ENCODE peak calls at places on chromosomes 3 and 15, in four cellular contexts. M is adrenal gland, L is fibroblast of pulmonary artery, J is GM12878. N is an unnamed sample.
A peak's percentile ranks its signal among the peaks of the same experiment; 100 is the strongest.

GRCh38 chr3:62923092-62923491 is 47.9 kb upstream of the CADPS start:
- DNase-seq in M (no peak), L (no peak), J (no peak), N (no peak)

GRCh38 chr15:47870956-47871625 is 153.8 kb downstream of the SEMA6D start:
- DNase-seq in M (no peak), L (peak; percentile 46), J (no peak), N (no peak)

GRCh38 chr3:5006755-5007202 is 27.5 kb downstream of the BHLHE40 start:
- DNase-seq in M (peak; percentile 41), L (no peak), J (peak; percentile 95), N (peak; percentile 95)

GRCh38 chr3:12178091-12178820 is 19.5 kb upstream of the TIMP4 start:
- DNase-seq in M (peak; percentile 71), L (peak; percentile 86), J (no peak), N (no peak)

GRCh38 chr3:100254168-100254777 is 6.5 kb upstream of the TBC1D23 start:
- DNase-seq in M (peak; percentile 75), L (peak; percentile 83), J (no peak), N (peak; percentile 74)

GRCh38 chr3:188470508-188471130 is 316.7 kb downstream of the LPP start:
- DNase-seq in M (no peak), L (no peak), J (no peak), N (no peak)

GRCh38 chr3:148205945-148206845 is 491.5 kb upstream of the AGTR1 start:
- DNase-seq in M (no peak), L (peak; percentile 60), J (no peak), N (no peak)

GRCh38 chr3:54776601-54777000 is 151.3 kb downstream of the LRTM1 start:
- DNase-seq in M (no peak), L (no peak), J (no peak), N (no peak)

GRCh38 chr3:53696401-53697172 is 149.6 kb downstream of the CHDH start:
- DNase-seq in M (no peak), L (no peak), J (no peak), N (no peak)

GRCh38 chr15:62857411-62857853 is 185.1 kb upstream of the TPM1 start:
- DNase-seq in M (no peak), L (no peak), J (no peak), N (no peak)

GRCh38 chr15:39269821-39270220 is 311.1 kb upstream of the THBS1 start:
- DNase-seq in M (no peak), L (no peak), J (no peak), N (no peak)

GRCh38 chr15:72227192-72227586 is 3.8 kb downstream of the PKM start:
- DNase-seq in M (peak; percentile 55), L (peak; percentile 86), J (peak; percentile 46), N (peak; percentile 82)

GRCh38 chr15:81170504-81170903 is 26.2 kb upstream of the IL16 start:
- DNase-seq in M (no peak), L (no peak), J (no peak), N (no peak)

GRCh38 chr3:28050895-28051294 is 190.5 kb upstream of the CMC1 start:
- DNase-seq in M (no peak), L (peak; percentile 27), J (no peak), N (peak; percentile 33)

GRCh38 chr3:69080233-69080644 is at the start of gene UBA3:
- DNase-seq in M (peak; percentile 92), L (peak; percentile 85), J (no peak), N (peak; percentile 95)

GRCh38 chr15:51382787-51383186 is 41.3 kb downstream of the GLDN start:
- DNase-seq in M (peak; percentile 57), L (peak; percentile 66), J (no peak), N (peak; percentile 41)

GRCh38 chr3:137944593-137944992 is 65.4 kb upstream of the CLDN18 start:
- DNase-seq in M (no peak), L (no peak), J (no peak), N (no peak)

GRCh38 chr3:181880339-181880738 is 168.6 kb downstream of the SOX2 start:
- DNase-seq in M (no peak), L (peak; percentile 8), J (no peak), N (no peak)

GRCh38 chr15:70214266-70214665 is 116.5 kb upstream of the TLE3 start:
- DNase-seq in M (no peak), L (no peak), J (no peak), N (peak; percentile 14)

GRCh38 chr3:94183551-94183950 is 120.7 kb downstream of the NSUN3 start:
- DNase-seq in M (no peak), L (no peak), J (no peak), N (no peak)

GRCh38 chr15:66573348-66573718 is 7.5 kb upstream of the LCTL start:
- DNase-seq in M (no peak), L (no peak), J (no peak), N (peak; percentile 18)

GRCh38 chr3:15743587-15744009 is 54.2 kb downstream of the ANKRD28 start:
- DNase-seq in M (no peak), L (no peak), J (no peak), N (no peak)

GRCh38 chr15:57635300-57635944 is 43.7 kb downstream of the MYZAP start:
- DNase-seq in M (peak; percentile 82), L (no peak), J (no peak), N (no peak)

GRCh38 chr15:74983725-74984231 is 11.6 kb upstream of the SCAMP5 start:
- DNase-seq in M (no peak), L (no peak), J (peak; percentile 27), N (peak; percentile 70)

GRCh38 chr3:69822501-69822900 is 83.2 kb downstream of the MITF start:
- DNase-seq in M (no peak), L (no peak), J (no peak), N (no peak)

GRCh38 chr3:13167064-13167743 is 94.0 kb upstream of the IQSEC1 start:
- DNase-seq in M (no peak), L (no peak), J (no peak), N (no peak)

GRCh38 chr3:53881691-53882593 is at the start of gene ACTR8:
- DNase-seq in M (peak; percentile 84), L (peak; percentile 86), J (peak; percentile 57), N (peak; percentile 93)

GRCh38 chr3:141146979-141147470 is 84.6 kb upstream of the PXYLP1 start:
- DNase-seq in M (no peak), L (no peak), J (no peak), N (no peak)

GRCh38 chr15:88844749-88845386 is 41.6 kb downstream of the ACAN start:
- DNase-seq in M (no peak), L (no peak), J (no peak), N (peak; percentile 6)

GRCh38 chr3:182165234-182165633 is 453.5 kb downstream of the SOX2 start:
- DNase-seq in M (no peak), L (no peak), J (no peak), N (no peak)

GRCh38 chr3:117399311-117400068 is 689.9 kb downstream of the TUSC7 start:
- DNase-seq in M (peak; percentile 17), L (peak; percentile 16), J (no peak), N (no peak)

GRCh38 chr3:57094606-57095005 is 34.1 kb downstream of the SPATA12 start:
- DNase-seq in M (no peak), L (peak; percentile 13), J (no peak), N (no peak)

GRCh38 chr3:123027292-123028232 is at the start of gene SEMA5B:
- DNase-seq in M (peak; percentile 16), L (no peak), J (no peak), N (no peak)

GRCh38 chr15:49627407-49627877 is 6.6 kb downstream of the DTWD1 start:
- DNase-seq in M (no peak), L (peak; percentile 71), J (no peak), N (no peak)

GRCh38 chr3:51637144-51637940 is 33.7 kb upstream of the TEX264 start:
- DNase-seq in M (no peak), L (no peak), J (no peak), N (no peak)

DNA sequence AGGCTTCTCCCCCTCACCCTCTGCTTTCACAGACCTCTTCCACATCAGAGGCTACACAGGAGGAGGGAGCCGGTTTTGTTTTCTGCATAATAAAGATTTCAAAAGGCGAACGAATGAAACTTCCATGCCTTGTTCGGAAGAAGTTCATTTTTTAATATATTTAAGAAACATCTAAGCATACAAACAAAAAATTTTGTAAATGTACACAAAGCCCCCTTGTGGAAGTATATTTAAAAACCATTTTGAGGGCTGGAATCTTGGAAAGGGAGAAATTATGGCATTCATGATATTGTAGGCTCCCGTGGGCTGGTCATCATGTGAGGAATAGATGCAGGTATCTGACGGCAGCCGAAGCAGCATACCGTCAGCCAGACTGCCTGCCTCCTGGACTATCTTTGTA is 90.4 kb downstream of the MECOM start:
- DNase-seq in M (no peak), L (peak; percentile 35), J (no peak), N (no peak)
- TF ChIP-seq CTCF in M (no peak), L (peak; percentile 35), J (no peak), N (no peak)

GRCh38 chr3:120416868-120417267 is 33.9 kb downstream of the FSTL1 start:
- DNase-seq in M (peak; percentile 49), L (no peak), J (no peak), N (no peak)
- H3K4me3 ChIP-seq in M (peak overlapping the region; percentile 28), L (no peak overlapping the region), J (no peak overlapping the region), N (no peak overlapping the region)

GRCh38 chr15:78915341-78916087 is 29.3 kb downstream of the CTSH start:
- DNase-seq in M (peak; percentile 66), L (peak; percentile 33), J (no peak), N (no peak)

GRCh38 chr15:78910836-78911235 is 34.0 kb downstream of the CTSH start:
- DNase-seq in M (no peak), L (no peak), J (no peak), N (no peak)

GRCh38 chr15:78917888-78918287 is 27.0 kb downstream of the CTSH start:
- DNase-seq in M (no peak), L (no peak), J (no peak), N (no peak)

GRCh38 chr15:78913012-78913411 is 31.8 kb downstream of the CTSH start:
- DNase-seq in M (no peak), L (no peak), J (no peak), N (no peak)

DNA sequence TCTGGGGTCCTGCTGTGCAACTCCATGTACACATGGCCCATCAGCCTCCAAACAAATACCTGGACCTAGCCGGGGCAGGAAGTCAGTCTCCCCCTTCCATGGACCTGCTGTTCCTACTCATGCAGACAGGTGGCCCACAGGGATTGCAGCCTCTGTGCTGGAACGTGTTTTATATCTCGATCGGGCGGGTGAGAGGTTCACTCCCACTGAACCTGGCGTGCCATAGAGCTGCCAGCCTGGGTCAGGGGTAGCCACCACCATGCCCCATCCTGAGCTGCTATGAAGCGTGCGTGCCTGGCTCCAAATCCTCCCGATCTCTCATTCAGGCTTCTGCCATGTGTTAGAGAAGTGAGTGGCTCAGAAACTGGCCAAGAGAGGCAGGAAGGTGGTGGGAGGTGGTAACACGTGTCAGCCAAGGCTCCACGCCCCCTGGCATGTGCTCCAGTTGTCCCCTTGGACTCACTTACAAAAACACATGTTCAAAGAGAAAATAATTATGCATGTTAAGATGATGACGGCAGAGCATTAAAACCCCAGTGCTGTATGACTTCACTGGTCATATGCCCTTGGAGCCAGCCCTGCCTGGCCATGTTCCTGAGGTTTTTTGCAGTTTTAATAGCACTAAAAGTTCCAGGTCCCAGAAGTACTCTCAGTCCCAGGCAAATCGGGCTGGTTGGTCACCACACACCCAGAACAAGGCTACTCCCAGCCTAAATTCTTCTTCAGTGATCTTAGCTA is 30.6 kb downstream of the CTSH start:
- DNase-seq in M (peak; percentile 65), L (no peak), J (no peak), N (no peak)
- TF ChIP-seq CTCF in M (peak; percentile 37), L (peak; percentile 42), J (peak; percentile 42), N (peak; percentile 20)

DNA sequence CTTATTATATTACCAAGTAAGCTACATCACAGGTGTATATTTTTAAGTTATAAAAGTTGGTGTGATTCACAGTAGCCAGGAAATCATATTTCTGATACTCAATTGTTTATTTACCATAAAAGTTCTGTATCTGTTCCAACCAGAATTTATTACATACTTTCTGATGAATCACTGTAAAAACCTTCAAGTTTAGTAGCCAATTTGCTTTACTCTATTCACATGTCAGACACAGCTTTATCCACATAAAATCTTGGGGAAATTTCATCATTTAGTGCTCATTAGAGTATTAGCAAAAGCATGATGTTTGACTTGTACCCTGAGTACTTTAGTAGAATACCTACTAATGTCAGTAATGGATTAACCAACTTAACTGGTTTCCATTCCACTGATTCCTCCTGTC is 249.8 kb downstream of the POLQ start:
- DNase-seq in M (no peak), L (peak; percentile 24), J (no peak), N (no peak)
- H3K4me3 ChIP-seq in M (no peak overlapping the region), L (no peak overlapping the region), J (no peak overlapping the region), N (no peak overlapping the region)